ENCODE peak calls at places on chromosome 12, in four cellular contexts. U is cerebellum, W is AG09309, K is NCI-H774. I is an unnamed sample.

GRCh38 chr12:49358548-49359141 is 8.6 kb upstream of the SPATS2 start:
- DNase-seq in U (peak), W (no peak), K (peak), I (peak)

GRCh38 chr12:76666272-76666845 is 97.6 kb upstream of the ZDHHC17 start:
- DNase-seq in U (no peak), W (no peak), K (no peak), I (no peak)

GRCh38 chr12:98591209-98591608 is 2.3 kb upstream of the SLC25A3 start:
- DNase-seq in U (no peak), W (no peak), K (no peak), I (no peak)

GRCh38 chr12:54024127-54024526 is 4.1 kb upstream of the HOXC6 start:
- DNase-seq in U (no peak), W (no peak), K (no peak), I (no peak)

GRCh38 chr12:48183091-48183875 is at the start of gene CCDC184:
- DNase-seq in U (peak), W (no peak), K (peak), I (no peak)

GRCh38 chr12:96047621-96048211 is 12.3 kb upstream of the LTA4H start:
- DNase-seq in U (peak), W (peak), K (peak), I (no peak)

GRCh38 chr12:56129210-56129691 is 1.2 kb downstream of the ESYT1 start:
- DNase-seq in U (peak), W (no peak), K (no peak), I (peak)

GRCh38 chr12:14723763-14724162 is 27.4 kb upstream of the GUCY2C start:
- DNase-seq in U (no peak), W (peak), K (no peak), I (no peak)

GRCh38 chr12:26109343-26109841 is 15.4 kb downstream of the BHLHE41 start:
- DNase-seq in U (no peak), W (no peak), K (no peak), I (no peak)

GRCh38 chr12:5783274-5783920 is 161.7 kb downstream of the ANO2 start:
- DNase-seq in U (no peak), W (no peak), K (no peak), I (no peak)

GRCh38 chr12:62653740-62654139 is 187.1 kb downstream of the MON2 start:
- DNase-seq in U (no peak), W (no peak), K (no peak), I (no peak)

I was measured in KG1.